ENCODE peak calls at places on chromosomes 11 and 22, in eight cellular contexts. F is NCI-H446 treated with DMSO at 0.1 percent for 48 hours; M is stomach; Z is heart left ventricle; N is fibroblast of the conjunctiva; C is stimulated activated naive CD8-positive, alpha-beta T cell treated with anti-CD3 and anti-CD28 coated beads, Interleukin-15, amount 100 ng/mL, for 72 hours; S is brain microvascular endothelial cell; X is GM03348. U is an unnamed sample.

GRCh38 chr22:47622541-47622940 is 860.1 kb downstream of the TBC1D22A start:
- DNase-seq in M (peak; percentile 17), F (no peak), C (no peak), S (no peak), Z (no peak), N (no peak), X (no peak), U (no peak)

GRCh38 chr22:28915969-28916368 is 32.6 kb downstream of the ZNRF3 start:
- DNase-seq in C (no peak), X (no peak), M (no peak), S (no peak), F (no peak), N (no peak), Z (no peak), U (no peak)

GRCh38 chr11:112786196-112786595 is 175.0 kb upstream of the NCAM1 start:
- DNase-seq in F (no peak), M (no peak), C (no peak), S (no peak), N (no peak), Z (no peak), X (no peak), U (no peak)

GRCh38 chr11:119409731-119410130 is 13.2 kb downstream of the THY1 start:
- DNase-seq in S (no peak), C (no peak), F (no peak), Z (no peak), X (no peak), N (no peak), M (no peak), U (no peak)

GRCh38 chr11:2762031-2762380 is 62.2 kb upstream of the KCNQ1OT1 start:
- DNase-seq in X (no peak), S (no peak), F (no peak), N (no peak), M (no peak), Z (no peak), C (no peak), U (no peak)

GRCh38 chr11:109808569-109808968 is 284.6 kb upstream of the ZC3H12C start:
- DNase-seq in S (peak; percentile 7), M (no peak), F (no peak), X (peak; percentile 25), N (no peak), C (no peak), Z (no peak), U (no peak)

GRCh38 chr11:47268448-47269001 is 1.4 kb upstream of the MADD start:
- DNase-seq in M (no peak), C (no peak), Z (no peak), X (no peak), F (no peak), N (no peak), S (no peak), U (no peak)

GRCh38 chr22:19951351-19951750 is 9.7 kb upstream of the TXNRD2 start:
- DNase-seq in X (no peak), F (no peak), S (no peak), M (no peak), N (no peak), Z (no peak), C (no peak), U (no peak)

GRCh38 chr22:20464096-20464614 is 26.5 kb upstream of the SCARF2 start:
- DNase-seq in S (no peak), F (no peak), X (no peak), Z (no peak), M (no peak), C (peak; percentile 74), N (no peak), U (no peak)

GRCh38 chr11:40032331-40032730 is 1427.1 kb downstream of the LRRC4C start:
- DNase-seq in F (no peak), M (no peak), N (no peak), S (no peak), C (no peak), Z (no peak), X (no peak), U (no peak)

GRCh38 chr11:6225896-6226295 is 8.5 kb downstream of the FHIP1B start:
- DNase-seq in M (no peak), S (no peak), Z (no peak), N (no peak), C (no peak), X (no peak), F (no peak), U (no peak)

GRCh38 chr11:106466441-106467190 is 389.2 kb downstream of the AASDHPPT start:
- DNase-seq in N (peak; percentile 31), M (no peak), X (no peak), S (peak; percentile 85), C (no peak), Z (no peak), F (peak; percentile 28), U (peak; percentile 27)

GRCh38 chr22:25202290-25202921 is 2.7 kb downstream of the CRYBB3 start:
- DNase-seq in Z (no peak), N (peak; percentile 23), X (peak; percentile 88), C (peak; percentile 49), S (peak; percentile 49), M (peak; percentile 60), F (peak; percentile 19), U (peak; percentile 72)

GRCh38 chr11:121249039-121249663 is 43.4 kb upstream of the SC5D start:
- DNase-seq in Z (no peak), S (peak; percentile 52), C (no peak), N (peak; percentile 23), F (peak; percentile 24), X (peak; percentile 70), M (no peak), U (no peak)

GRCh38 chr11:46418751-46419150 is 27.2 kb upstream of the CHRM4 start:
- DNase-seq in X (no peak), N (no peak), Z (no peak), F (no peak), C (no peak), S (no peak), M (no peak), U (no peak)

GRCh38 chr11:116865696-116866095 is 28.3 kb upstream of the APOA1 start:
- DNase-seq in N (no peak), C (no peak), S (no peak), X (peak; percentile 77), F (no peak), Z (no peak), M (no peak), U (no peak)

GRCh38 chr11:10659339-10660216 is 34.0 kb downstream of the IRAG1 start:
- DNase-seq in S (peak; percentile 86), F (peak; percentile 8), Z (no peak), X (peak; percentile 90), M (no peak), N (peak; percentile 68), C (no peak), U (no peak)

GRCh38 chr11:129866328-129866727 is 29.1 kb downstream of the NFRKB start:
- DNase-seq in C (no peak), M (no peak), Z (no peak), N (no peak), S (no peak), X (no peak), F (no peak), U (no peak)

GRCh38 chr11:122100222-122101080 is 15.6 kb downstream of the BLID start:
- DNase-seq in Z (peak; percentile 66), X (peak; percentile 74), N (peak; percentile 79), S (no peak), C (no peak), M (no peak), F (no peak), U (no peak)

GRCh38 chr11:44814881-44815592 is 88.3 kb downstream of the TSPAN18 start:
- DNase-seq in M (no peak), S (no peak), F (no peak), C (no peak), X (peak; percentile 73), Z (no peak), N (no peak), U (peak; percentile 54)

GRCh38 chr11:15864021-15864805 is 492.1 kb downstream of the SOX6 start:
- DNase-seq in N (no peak), S (no peak), X (no peak), M (no peak), Z (no peak), C (no peak), F (no peak), U (no peak)

GRCh38 chr22:46107089-46107664 is 43.1 kb upstream of the PPARA start:
- DNase-seq in S (no peak), N (no peak), X (no peak), Z (peak; percentile 77), C (no peak), M (peak; percentile 85), F (peak; percentile 65), U (no peak)

U was measured in WERI-Rb-1.